ENCODE peak calls at places on chromosomes 12 and 14, in five cellular contexts. U is right cardiac atrium, H is ovary, A is GF-D8, L is EH. M is an unnamed sample.

GRCh38 chr12:53169644-53170043 is 10.9 kb upstream of the ZNF740 start:
- DNase-seq in A (no peak), U (no peak), H (no peak), L (no peak), M (no peak)

GRCh38 chr12:84408936-84409335 is 503.7 kb downstream of the SLC6A15 start:
- DNase-seq in H (no peak), L (peak; percentile 26), A (no peak), U (no peak), M (no peak)

GRCh38 chr12:88132387-88132786 is 9.5 kb downstream of the CEP290 start:
- DNase-seq in L (peak; percentile 9), U (no peak), H (no peak), A (no peak), M (no peak)

GRCh38 chr12:95918194-95918993 is 24.0 kb downstream of the CCDC38 start:
- DNase-seq in L (peak; percentile 61), A (peak; percentile 2), H (no peak), U (no peak), M (no peak)

GRCh38 chr12:105057174-105057573 is 27.1 kb downstream of the ALDH1L2 start:
- DNase-seq in H (no peak), L (no peak), U (no peak), A (no peak), M (no peak)

GRCh38 chr14:77206877-77207389 is 25.3 kb downstream of the TMEM63C start:
- DNase-seq in A (no peak), H (no peak), L (no peak), U (no peak), M (no peak)

GRCh38 chr12:3713483-3713882 is 39.4 kb downstream of the CRACR2A start:
- DNase-seq in U (no peak), L (no peak), A (no peak), H (no peak), M (no peak)

GRCh38 chr14:72217164-72217563 is 284.9 kb downstream of the RGS6 start:
- DNase-seq in H (no peak), A (no peak), L (peak; percentile 37), U (no peak), M (no peak)

GRCh38 chr12:124744659-124745467 is 118.8 kb downstream of the SCARB1 start:
- DNase-seq in H (no peak), L (no peak), A (no peak), U (no peak), M (no peak)

GRCh38 chr12:95623554-95624170 is 72.4 kb upstream of the USP44 start:
- DNase-seq in L (peak; percentile 97), U (peak; percentile 64), A (no peak), H (peak; percentile 62), M (peak; percentile 61)

GRCh38 chr12:121217761-121218160 is 7.8 kb downstream of the P2RX4 start:
- DNase-seq in A (no peak), U (no peak), L (no peak), H (no peak), M (no peak)

GRCh38 chr12:30485230-30485890 is 210.3 kb downstream of the IPO8 start:
- DNase-seq in A (no peak), U (no peak), H (no peak), L (no peak), M (no peak)

GRCh38 chr14:104019029-104019428 is 66.5 kb upstream of the ASPG start:
- DNase-seq in U (no peak), L (no peak), A (no peak), H (no peak), M (no peak)

GRCh38 chr12:40992674-40993073 is 195.4 kb upstream of the PDZRN4 start:
- DNase-seq in U (no peak), A (no peak), L (no peak), H (no peak), M (no peak)

GRCh38 chr12:124242529-124243065 is 52.3 kb upstream of the RFLNA start:
- DNase-seq in L (no peak), H (no peak), A (peak; percentile 15), U (no peak), M (no peak)

GRCh38 chr12:2035421-2036080 is 17.2 kb upstream of the CACNA1C start:
- DNase-seq in L (no peak), H (no peak), A (no peak), U (no peak), M (no peak)

GRCh38 chr14:72894323-72894622 is 372 bp upstream of the DPF3 start:
- DNase-seq in A (no peak), U (no peak), H (no peak), L (no peak), M (no peak)

GRCh38 chr14:77574446-77575125 is 41.9 kb downstream of the SPTLC2 start:
- DNase-seq in U (no peak), H (no peak), L (peak; percentile 75), A (no peak), M (no peak)

GRCh38 chr14:99554757-99555531 is 49.1 kb downstream of the CCDC85C start:
- DNase-seq in A (no peak), L (no peak), H (no peak), U (no peak), M (no peak)

GRCh38 chr12:53538209-53538689 is 31.0 kb upstream of the NPFF start:
- DNase-seq in H (no peak), L (peak; percentile 54), A (peak; percentile 29), U (no peak), M (no peak)

GRCh38 chr14:90551733-90552464 is 155.1 kb downstream of the CALM1 start:
- DNase-seq in L (no peak), H (peak; percentile 52), A (no peak), U (no peak), M (no peak)

M was measured in kidney epithelial cell.